ENCODE peak calls at places on chromosomes 6 and 20, in eight cellular contexts. W is psoas muscle; E is fibroblast of lung; K is SJSA1; B is iPS DF 6.9; F is coronary artery; T is Peyer's patch; H is effector memory CD4-positive, alpha-beta T cell. P is an unnamed sample.

GRCh38 chr6:127516676-127517273 is 2.4 kb downstream of the MTCL3 start:
- DNase-seq in W (no peak), H (peak), T (peak), K (no peak), F (no peak), B (peak), E (no peak), P (no peak)

GRCh38 chr20:24837721-24838456 is 111.2 kb upstream of the CST7 start:
- DNase-seq in W (no peak), F (no peak), B (no peak), E (peak), T (no peak), H (no peak), K (no peak), P (peak)

GRCh38 chr20:37192137-37192854 is 12.9 kb upstream of the MROH8 start:
- DNase-seq in B (peak), F (peak), T (peak), H (peak), E (peak), K (peak), W (peak), P (peak)

GRCh38 chr20:21526776-21527175 is 12.9 kb upstream of the NKX2-2 start:
- DNase-seq in K (no peak), B (no peak), W (no peak), H (no peak), F (peak), T (no peak), E (no peak), P (no peak)

GRCh38 chr20:37329481-37330165 is 16.3 kb upstream of the SRC start:
- DNase-seq in W (no peak), H (no peak), K (no peak), E (no peak), T (no peak), F (no peak), B (no peak), P (no peak)

GRCh38 chr6:6315660-6316059 is 4.8 kb downstream of the F13A1 start:
- DNase-seq in W (no peak), B (no peak), K (peak), T (no peak), F (no peak), E (peak), H (no peak), P (no peak)

GRCh38 chr20:44598413-44599290 is 16.3 kb downstream of the PKIG start:
- DNase-seq in H (no peak), T (no peak), W (peak), F (no peak), E (no peak), K (no peak), B (no peak), P (no peak)

GRCh38 chr6:53327017-53327395 is 21.7 kb downstream of the ELOVL5 start:
- DNase-seq in F (no peak), W (no peak), B (no peak), T (no peak), H (no peak), E (no peak), K (no peak), P (no peak)

GRCh38 chr6:113732384-113732966 is 124.7 kb upstream of the MARCKS start:
- DNase-seq in B (no peak), E (peak), K (no peak), T (no peak), F (no peak), W (no peak), H (no peak), P (no peak)

GRCh38 chr6:148382856-148383255 is 40.2 kb downstream of the SASH1 start:
- DNase-seq in H (no peak), F (no peak), K (no peak), W (no peak), B (no peak), T (no peak), E (peak), P (no peak)

GRCh38 chr20:46070215-46070910 is 19.4 kb downstream of the NCOA5 start:
- DNase-seq in H (no peak), W (no peak), E (peak), K (peak), F (no peak), T (no peak), B (no peak), P (peak)

GRCh38 chr6:150813993-150814359 is 51.5 kb upstream of the MTHFD1L start:
- DNase-seq in E (peak), W (no peak), K (no peak), H (no peak), B (no peak), F (no peak), T (no peak), P (no peak)

GRCh38 chr20:49775229-49775693 is 37.4 kb upstream of the SLC9A8 start:
- DNase-seq in W (peak), H (no peak), F (no peak), B (no peak), K (peak), E (peak), T (no peak), P (no peak)

GRCh38 chr6:2396856-2397640 is 151.6 kb upstream of the GMDS start:
- DNase-seq in T (no peak), H (no peak), W (peak), F (no peak), E (peak), B (no peak), K (peak), P (peak)

GRCh38 chr6:84260186-84260585 is 32.7 kb upstream of the CEP162 start:
- DNase-seq in B (no peak), H (no peak), T (no peak), K (no peak), W (no peak), F (no peak), E (no peak), P (no peak)

GRCh38 chr6:17905611-17906592 is 81.5 kb downstream of the KIF13A start:
- DNase-seq in B (no peak), W (no peak), E (peak), K (peak), F (no peak), T (no peak), H (no peak), P (no peak)

GRCh38 chr20:19327401-19327800 is 115.0 kb downstream of the SLC24A3 start:
- DNase-seq in F (no peak), T (no peak), H (no peak), E (no peak), K (no peak), B (no peak), W (no peak), P (no peak)

GRCh38 chr6:26660096-26660425 is 515 bp upstream of the ZNF322 start:
- DNase-seq in T (no peak), H (no peak), K (no peak), E (peak), B (peak), W (no peak), F (no peak), P (no peak)

GRCh38 chr20:37662261-37662660 is 31.6 kb upstream of the CTNNBL1 start:
- DNase-seq in T (no peak), B (no peak), W (no peak), F (no peak), K (no peak), E (no peak), H (no peak), P (no peak)

GRCh38 chr6:162733489-162733888 is 5.7 kb downstream of the PACRG start:
- DNase-seq in B (no peak), E (no peak), W (no peak), H (no peak), K (no peak), F (no peak), T (no peak), P (no peak)

GRCh38 chr6:132418566-132418965 is 17.3 kb upstream of the MOXD1 start:
- DNase-seq in H (no peak), T (no peak), K (no peak), W (no peak), F (no peak), B (no peak), E (no peak), P (no peak)

GRCh38 chr6:20291764-20292227 is 79.5 kb upstream of the MBOAT1 start:
- DNase-seq in E (peak), B (peak), K (peak), H (peak), F (peak), W (peak), T (peak), P (peak)
- H3K27ac ChIP-seq in E (no peak), B (no peak), K (no peak), H (no peak), F (no peak), W (no peak), T (no peak), P (no peak)

GRCh38 chr6:40719671-40720374 is 132.7 kb upstream of the LRFN2 start:
- DNase-seq in W (no peak), K (peak), H (no peak), F (no peak), B (no peak), T (no peak), E (peak), P (no peak)
- H3K27ac ChIP-seq in W (no peak), K (no peak), H (no peak), F (no peak), B (no peak), T (no peak), E (no peak), P (no peak)

GRCh38 chr6:33755070-33755869 is 8.6 kb upstream of the IP6K3 start:
- DNase-seq in H (no peak), B (no peak), T (no peak), F (no peak), E (no peak), K (no peak), W (no peak), P (no peak)
- H3K27ac ChIP-seq in H (no peak), B (no peak), T (no peak), F (no peak), E (no peak), K (no peak), W (no peak), P (no peak)

GRCh38 chr20:1533059-1533458 is 24.4 kb downstream of the SIRPD start:
- DNase-seq in E (no peak), B (no peak), W (no peak), T (no peak), H (no peak), F (no peak), K (no peak), P (no peak)

GRCh38 chr20:1526310-1526709 is 31.2 kb downstream of the SIRPD start:
- DNase-seq in E (no peak), B (no peak), T (no peak), F (no peak), K (no peak), W (no peak), H (no peak), P (no peak)

GRCh38 chr20:1527923-1528322 is 29.6 kb downstream of the SIRPD start:
- DNase-seq in B (no peak), E (no peak), W (no peak), T (no peak), F (no peak), H (no peak), K (no peak), P (no peak)

GRCh38 chr20:1526896-1527295 is 30.6 kb downstream of the SIRPD start:
- DNase-seq in K (no peak), H (no peak), B (no peak), W (no peak), T (no peak), E (no peak), F (no peak), P (no peak)

DNA sequence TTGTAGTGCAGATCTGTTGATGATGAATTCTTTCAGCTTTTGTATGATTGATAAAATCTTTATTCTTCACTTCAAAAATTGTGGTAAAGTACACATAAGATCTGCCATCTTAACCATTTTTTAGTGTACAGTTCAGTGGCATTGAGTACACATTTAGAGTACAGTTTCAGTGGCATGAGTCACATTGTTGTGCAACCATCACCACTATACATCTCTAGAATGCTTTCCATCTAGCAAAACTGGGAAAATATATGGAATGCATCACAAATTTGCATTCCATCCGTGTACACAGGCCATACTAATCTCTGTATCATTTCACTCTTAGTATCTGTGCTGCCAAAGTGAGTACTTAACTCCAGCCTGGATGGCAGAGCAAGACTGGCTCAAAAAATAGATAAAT is 28.7 kb downstream of the SIRPD start:
- DNase-seq in E (no peak), B (no peak), F (no peak), T (no peak), H (no peak), K (no peak), W (no peak), P (no peak)
- H3K27ac ChIP-seq in E (no peak), B (no peak), F (no peak), T (no peak), H (no peak), K (no peak), W (no peak), P (no peak)

GRCh38 chr6:111971181-111971829 is 82.6 kb upstream of the CCN6 start:
- DNase-seq in T (no peak), F (no peak), W (no peak), B (no peak), E (no peak), H (no peak), K (no peak), P (no peak)
- H3K27ac ChIP-seq in T (no peak), F (no peak), W (no peak), B (no peak), E (no peak), H (no peak), K (peak), P (no peak)

GRCh38 chr6:89413006-89413400 is 930 bp upstream of the RRAGD start:
- DNase-seq in W (no peak), B (no peak), F (no peak), T (no peak), E (no peak), H (no peak), K (no peak), P (no peak)
- H3K27ac ChIP-seq in W (peak), B (no peak), F (no peak), T (no peak), E (no peak), H (no peak), K (no peak), P (no peak)

GRCh38 chr6:35295521-35296315 is 1.9 kb upstream of the DEF6 start:
- DNase-seq in W (no peak), F (no peak), H (no peak), T (no peak), E (no peak), K (no peak), B (no peak), P (no peak)

GRCh38 chr6:35295036-35295435 is 2.6 kb upstream of the DEF6 start:
- DNase-seq in E (no peak), B (no peak), F (no peak), W (no peak), T (no peak), K (no peak), H (no peak), P (no peak)

GRCh38 chr6:35297541-35298481 is at the start of gene DEF6:
- DNase-seq in W (peak), T (peak), H (peak), B (peak), K (no peak), F (no peak), E (peak), P (peak)

GRCh38 chr6:35298625-35299140 is 1.1 kb downstream of the DEF6 start:
- DNase-seq in E (no peak), H (no peak), K (no peak), W (no peak), B (no peak), F (no peak), T (no peak), P (no peak)

GRCh38 chr6:35296931-35297330 is 687 bp upstream of the DEF6 start:
- DNase-seq in W (no peak), F (no peak), H (no peak), T (no peak), B (no peak), K (no peak), E (no peak), P (no peak)
- H3K27ac ChIP-seq in W (peak), F (no peak), H (no peak), T (peak), B (no peak), K (no peak), E (no peak), P (no peak)

GRCh38 chr6:36858407-36858981 is 16.1 kb downstream of the PPIL1 start:
- DNase-seq in T (no peak), W (peak), H (no peak), F (no peak), K (no peak), E (peak), B (no peak), P (peak)
- H3K27ac ChIP-seq in T (no peak), W (no peak), H (no peak), F (no peak), K (no peak), E (no peak), B (no peak), P (peak)

GRCh38 chr6:44452725-44453124 is 65.2 kb downstream of the CDC5L start:
- DNase-seq in T (no peak), F (no peak), B (no peak), K (peak), E (peak), W (no peak), H (no peak), P (peak)
- H3K27ac ChIP-seq in T (no peak), F (no peak), B (no peak), K (peak), E (peak), W (no peak), H (no peak), P (peak)